ENCODE peak calls at places on chromosomes 11 and 22, in seven cellular contexts. V is GM23338; T is neuronal stem cell; X is effector memory CD4-positive, alpha-beta T cell; H is NT2/D1; W is pancreas; A is right lobe of liver. Z is an unnamed sample.

GRCh38 chr11:74325649-74326645 is 14.5 kb upstream of the P4HA3 start:
- DNase-seq in H (no peak), T (no peak), W (peak; percentile 86), A (no peak), V (no peak), X (no peak), Z (no peak)

GRCh38 chr22:38106814-38107578 is 3.5 kb downstream of the BAIAP2L2 start:
- DNase-seq in T (no peak), V (no peak), W (no peak), A (peak; percentile 53), X (no peak), H (no peak), Z (no peak)

GRCh38 chr22:45554040-45554406 is 51.3 kb downstream of the FBLN1 start:
- DNase-seq in H (no peak), W (no peak), A (no peak), T (no peak), X (no peak), V (no peak), Z (no peak)

GRCh38 chr11:20501971-20502370 is 97.4 kb upstream of the SLC6A5 start:
- DNase-seq in T (no peak), H (no peak), W (no peak), V (no peak), A (no peak), X (no peak), Z (peak; percentile 13)

GRCh38 chr11:69355346-69355940 is 61.5 kb downstream of the MYEOV start:
- DNase-seq in V (no peak), H (no peak), X (no peak), W (no peak), T (no peak), A (no peak), Z (no peak)

GRCh38 chr11:35030716-35031213 is 108.2 kb upstream of the CD44 start:
- DNase-seq in A (no peak), T (no peak), H (no peak), W (no peak), X (peak; percentile 34), V (no peak), Z (peak; percentile 97)

GRCh38 chr22:16915711-16916110 is 90.5 kb upstream of the XKR3 start:
- DNase-seq in A (no peak), X (no peak), V (no peak), H (no peak), T (no peak), W (no peak), Z (no peak)

GRCh38 chr11:122690801-122691649 is 35.5 kb downstream of the UBASH3B start:
- DNase-seq in H (no peak), V (peak; percentile 35), W (no peak), T (no peak), X (no peak), A (no peak), Z (no peak)

GRCh38 chr11:40544162-40544561 is 915.3 kb downstream of the LRRC4C start:
- DNase-seq in T (no peak), X (no peak), W (no peak), A (no peak), H (no peak), V (no peak), Z (no peak)

GRCh38 chr11:108160970-108161566 is 39.7 kb downstream of the ACAT1 start:
- DNase-seq in T (no peak), A (no peak), X (no peak), H (no peak), V (no peak), W (no peak), Z (no peak)

GRCh38 chr11:2190670-2191471 is 19.3 kb upstream of the TH start:
- DNase-seq in V (no peak), H (no peak), X (no peak), A (no peak), T (peak; percentile 77), W (no peak), Z (no peak)

GRCh38 chr22:41833369-41834004 is 582 bp downstream of the SREBF2 start:
- DNase-seq in T (no peak), W (peak; percentile 40), V (peak; percentile 60), X (peak; percentile 17), H (no peak), A (peak; percentile 76), Z (no peak)

GRCh38 chr22:29190915-29191314 is 14.8 kb upstream of the EMID1 start:
- DNase-seq in T (no peak), W (no peak), H (no peak), X (no peak), V (no peak), A (peak; percentile 3), Z (peak; percentile 51)

GRCh38 chr22:29635734-29636357 is 32.4 kb downstream of the NF2 start:
- DNase-seq in T (no peak), A (no peak), V (peak; percentile 81), X (no peak), H (peak; percentile 16), W (no peak), Z (peak; percentile 71)

GRCh38 chr11:57458410-57459111 is 1.8 kb upstream of the RTN4RL2 start:
- DNase-seq in V (peak; percentile 79), T (no peak), A (peak; percentile 82), W (peak; percentile 34), H (no peak), X (no peak), Z (no peak)

GRCh38 chr11:1120532-1121342 is 37.0 kb upstream of the MUC5AC start:
- DNase-seq in X (no peak), W (no peak), T (no peak), V (no peak), H (no peak), A (peak; percentile 42), Z (no peak)

GRCh38 chr22:44272330-44272729 is 40.4 kb downstream of the SHISAL1 start:
- DNase-seq in H (no peak), A (no peak), W (no peak), T (no peak), X (no peak), V (no peak), Z (no peak)

DNA sequence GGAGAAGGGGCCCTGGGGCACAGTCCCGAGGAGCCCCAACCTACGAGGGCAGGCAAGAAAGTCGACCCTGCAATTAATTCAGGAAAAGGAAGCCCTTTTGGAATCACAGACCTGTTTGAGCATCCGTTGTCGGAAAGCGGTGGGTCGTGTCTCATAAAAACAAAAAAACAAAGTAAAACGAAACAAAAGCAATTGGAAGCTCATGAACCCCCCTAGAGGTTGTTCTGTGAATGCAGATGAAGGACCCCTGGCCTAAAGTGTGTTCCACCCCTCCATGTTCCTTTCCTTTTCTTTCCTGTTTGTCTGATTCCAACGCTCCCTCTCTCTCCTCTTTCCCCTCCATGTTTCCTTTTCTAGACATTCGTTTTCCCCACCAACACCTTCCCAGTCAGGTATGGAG is 203.7 kb downstream of the GRIK4 start:
- DNase-seq in W (no peak), X (no peak), H (no peak), T (no peak), A (no peak), V (peak; percentile 77), Z (no peak)
- H3K4me3 ChIP-seq in W (no peak overlapping the region), X (no peak overlapping the region), H (no peak overlapping the region), T (no peak overlapping the region), A (no peak overlapping the region), V (no peak overlapping the region), Z (no peak overlapping the region)

GRCh38 chr11:67583319-67584204 is at the start of gene GSTP1:
- DNase-seq in A (peak; percentile 84), H (peak; percentile 86), V (peak; percentile 90), X (peak; percentile 57), T (peak; percentile 90), W (peak; percentile 85), Z (peak; percentile 87)

GRCh38 chr11:67585911-67586310 is 2.3 kb downstream of the GSTP1 start:
- DNase-seq in X (no peak), V (no peak), W (no peak), H (no peak), T (no peak), A (no peak), Z (no peak)

GRCh38 chr11:67586568-67587250 is 3.1 kb downstream of the GSTP1 start:
- DNase-seq in X (no peak), H (no peak), W (no peak), A (no peak), T (no peak), V (no peak), Z (no peak)

GRCh38 chr11:67584205-67584880 is 731 bp downstream of the GSTP1 start:
- DNase-seq in T (no peak), A (peak; percentile 73), V (peak; percentile 65), W (peak; percentile 87), X (no peak), H (no peak), Z (peak; percentile 85)

GRCh38 chr11:67584881-67585873 is 1.6 kb downstream of the GSTP1 start:
- DNase-seq in T (no peak), V (no peak), A (no peak), H (no peak), X (no peak), W (no peak), Z (no peak)
- H3K4me3 ChIP-seq in T (peak overlapping the region; percentile 88), V (peak overlapping the region; percentile 88), A (no peak overlapping the region), H (peak overlapping the region; percentile 97), X (no peak overlapping the region), W (peak overlapping the region; percentile 54), Z (peak overlapping the region; percentile 81)

DNA sequence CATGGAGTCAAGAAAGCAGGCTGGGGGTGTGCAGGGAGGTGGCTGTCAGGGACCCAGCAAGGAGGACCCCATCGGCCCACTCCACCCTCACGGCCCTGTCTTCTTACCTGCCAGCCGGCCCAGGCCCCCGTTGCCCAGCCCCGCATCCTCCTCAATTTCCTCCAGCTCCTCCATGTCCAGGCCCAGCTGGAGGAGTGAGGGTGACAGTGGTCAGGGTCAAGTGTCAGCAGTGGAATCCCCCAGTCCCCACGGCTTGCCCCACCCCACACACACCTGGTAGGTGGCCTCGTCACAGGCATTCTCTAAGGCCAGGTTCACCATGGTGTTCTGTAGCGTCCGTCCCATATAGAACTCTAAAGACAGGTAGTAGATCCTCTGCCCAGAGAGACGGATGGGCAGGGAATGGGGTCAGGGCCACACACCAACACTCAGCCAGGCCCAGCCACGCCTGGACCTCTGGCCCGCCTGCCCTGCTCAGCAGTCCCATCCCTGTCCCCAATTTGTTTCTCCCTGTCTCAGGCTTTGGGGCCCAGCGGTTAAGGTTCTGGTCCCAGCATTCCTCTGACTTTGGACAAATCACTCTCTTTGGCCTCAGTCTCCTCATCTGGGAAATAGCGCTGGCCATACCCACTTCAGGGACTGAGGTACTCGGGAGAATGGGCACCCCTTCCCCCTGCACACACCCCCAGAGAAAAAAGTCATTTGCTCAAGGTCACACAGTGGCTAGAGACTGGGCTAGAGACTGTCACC is 1.3 kb downstream of the PYGM start:
- DNase-seq in W (no peak), T (no peak), H (no peak), X (no peak), A (peak; percentile 51), V (no peak), Z (no peak)
- H3K4me3 ChIP-seq in W (no peak overlapping the region), T (no peak overlapping the region), H (no peak overlapping the region), X (no peak overlapping the region), A (no peak overlapping the region), V (no peak overlapping the region), Z (no peak overlapping the region)

GRCh38 chr11:61062181-61062955 is 39.9 kb upstream of the CD5 start:
- DNase-seq in H (no peak), W (no peak), X (no peak), A (no peak), T (no peak), V (no peak), Z (no peak)

GRCh38 chr11:61058583-61059259 is 43.6 kb upstream of the CD5 start:
- DNase-seq in X (no peak), T (no peak), V (no peak), A (no peak), H (no peak), W (no peak), Z (no peak)

GRCh38 chr11:61059260-61059752 is 43.0 kb upstream of the CD5 start:
- DNase-seq in V (no peak), X (no peak), W (no peak), A (no peak), T (no peak), H (no peak), Z (no peak)

GRCh38 chr11:61057615-61058014 is 44.7 kb upstream of the CD5 start:
- DNase-seq in H (no peak), W (no peak), A (no peak), X (no peak), V (no peak), T (no peak), Z (no peak)

GRCh38 chr11:61061081-61061826 is 41.0 kb upstream of the CD5 start:
- DNase-seq in W (no peak), V (no peak), X (peak; percentile 85), T (no peak), A (no peak), H (no peak), Z (peak; percentile 77)
- H3K4me3 ChIP-seq in W (no peak overlapping the region), V (no peak overlapping the region), X (peak overlapping the region; percentile 0), T (no peak overlapping the region), A (no peak overlapping the region), H (no peak overlapping the region), Z (no peak overlapping the region)

Z was measured in epithelial cell of esophagus.